ENCODE peak calls at places on chromosomes 2 and 18, in seven cellular contexts. N is kidney epithelial cell; K is activated CD4-positive, CD25-positive, alpha-beta regulatory T cell; L is nephron progenitor cell; B is Daoy; D is stimulated activated CD4-positive, alpha-beta T cell treated with anti-CD3 and anti-CD28 coated beads, Interleukin-4, amount 100 ng/mL, for 1 hour; P is thyroid gland. Z is an unnamed sample.

GRCh38 chr2:127647242-127648190 is 1.6 kb downstream of the GPR17 start:
- DNase-seq in N (no peak), K (no peak), L (no peak), B (peak), D (no peak), P (no peak), Z (peak)

GRCh38 chr2:147588191-147588590 is 256.6 kb upstream of the ACVR2A start:
- DNase-seq in N (peak), K (no peak), L (no peak), B (no peak), D (no peak), P (no peak), Z (peak)

GRCh38 chr2:240503375-240503774 is 54.4 kb downstream of the ANKMY1 start:
- DNase-seq in N (no peak), K (no peak), L (no peak), B (no peak), D (no peak), P (no peak), Z (no peak)

GRCh38 chr2:44543773-44544725 is 182.3 kb downstream of the CAMKMT start:
- DNase-seq in N (peak), K (no peak), L (no peak), B (no peak), D (no peak), P (no peak), Z (no peak)

GRCh38 chr2:67437132-67437531 is 40.0 kb downstream of the ETAA1 start:
- DNase-seq in N (no peak), K (no peak), L (no peak), B (no peak), D (no peak), P (no peak), Z (no peak)

GRCh38 chr2:101699191-101699938 is 1.9 kb downstream of the MAP4K4 start:
- DNase-seq in N (no peak), K (no peak), L (no peak), B (peak), D (no peak), P (no peak), Z (no peak)

GRCh38 chr2:9474361-9475117 is at the start of gene IAH1:
- DNase-seq in N (no peak), K (peak), L (peak), B (peak), D (peak), P (peak), Z (peak)

GRCh38 chr2:209451209-209451822 is 27.5 kb downstream of the MAP2 start:
- DNase-seq in N (no peak), K (no peak), L (no peak), B (no peak), D (no peak), P (no peak), Z (no peak)

GRCh38 chr18:41585512-41585911 is 369.5 kb upstream of the PIK3C3 start:
- DNase-seq in N (no peak), K (no peak), L (no peak), B (no peak), D (no peak), P (no peak), Z (no peak)

GRCh38 chr2:127570282-127571250 is 35.1 kb downstream of the MYO7B start:
- DNase-seq in N (no peak), K (no peak), L (no peak), B (no peak), D (no peak), P (no peak), Z (no peak)

GRCh38 chr2:127115471-127116199 is 8.7 kb upstream of the BIN1 start:
- DNase-seq in N (no peak), K (no peak), L (no peak), B (no peak), D (no peak), P (no peak), Z (no peak)

GRCh38 chr2:66283776-66284175 is 151.1 kb upstream of the MEIS1 start:
- DNase-seq in N (no peak), K (no peak), L (no peak), B (no peak), D (no peak), P (no peak), Z (no peak)

GRCh38 chr2:82790277-82791021 is 1668.6 kb downstream of the SUCLG1 start:
- DNase-seq in N (peak), K (no peak), L (peak), B (peak), D (no peak), P (peak), Z (peak)

GRCh38 chr18:55324166-55324565 is 263.8 kb downstream of the TCF4 start:
- DNase-seq in N (no peak), K (no peak), L (no peak), B (no peak), D (no peak), P (no peak), Z (no peak)

GRCh38 chr18:21004721-21005120 is 106.9 kb downstream of the ROCK1 start:
- DNase-seq in N (no peak), K (no peak), L (no peak), B (no peak), D (no peak), P (no peak), Z (peak)

GRCh38 chr2:64273524-64274398 is 129.5 kb upstream of the PELI1 start:
- DNase-seq in N (peak), K (no peak), L (no peak), B (peak), D (no peak), P (peak), Z (peak)

GRCh38 chr18:50665015-50665414 is 105.1 kb downstream of the MAPK4 start:
- DNase-seq in N (no peak), K (no peak), L (no peak), B (no peak), D (no peak), P (no peak), Z (no peak)

GRCh38 chr18:79950440-79951341 is 762 bp downstream of the SLC66A2 start:
- DNase-seq in N (no peak), K (no peak), L (peak), B (peak), D (no peak), P (no peak), Z (no peak)

GRCh38 chr2:157838442-157839161 is 37.5 kb downstream of the ACVR1 start:
- DNase-seq in N (no peak), K (no peak), L (peak), B (peak), D (no peak), P (peak), Z (peak)

GRCh38 chr2:106158871-106159270 is 35.2 kb downstream of the UXS1 start:
- DNase-seq in N (no peak), K (peak), L (no peak), B (no peak), D (peak), P (no peak), Z (no peak)

GRCh38 chr2:180196419-180196977 is 189.4 kb upstream of the CWC22 start:
- DNase-seq in N (no peak), K (no peak), L (no peak), B (no peak), D (no peak), P (no peak), Z (peak)